ENCODE peak calls at places on chromosomes 7 and 10, in six cellular contexts. V is IMR-90, Z is mesenchymal stem cell, F is H9, W is trophoblast cell, J is H1. R is an unnamed sample. For H3K9me3, the result is how much of the 10 kb centered on the place peaks cover.

GRCh38 chr7:119959811-119960210 is 313.2 kb upstream of the KCND2 start:
- DNase-seq in V (peak), Z (peak), F (no peak), W (no peak), J (no peak), R (no peak)

GRCh38 chr7:130154501-130155317 is 50.5 kb downstream of the TMEM209 start:
- DNase-seq in V (no peak), Z (no peak), F (peak), W (no peak), J (peak), R (no peak)

GRCh38 chr10:128078136-128078969 is 47.9 kb downstream of the MKI67 start:
- DNase-seq in V (peak), Z (peak), F (peak), W (peak), J (peak), R (peak)

GRCh38 chr10:26453850-26454249 is 15.7 kb downstream of the APBB1IP start:
- DNase-seq in V (no peak), Z (no peak), F (no peak), W (peak), J (no peak), R (no peak)

GRCh38 chr10:125788156-125789034 is 12.8 kb upstream of the MMP21 start:
- DNase-seq in V (no peak), Z (no peak), F (no peak), W (no peak), J (no peak), R (no peak)

GRCh38 chr10:119221201-119221600 is 13.8 kb downstream of the GRK5 start:
- DNase-seq in V (peak), Z (peak), F (no peak), W (no peak), J (no peak), R (no peak)

GRCh38 chr7:50206521-50207250 is 97.8 kb upstream of the IKZF1 start:
- DNase-seq in V (no peak), Z (no peak), F (no peak), W (no peak), J (no peak), R (no peak)

GRCh38 chr7:135748770-135749169 is at the start of gene FAM180A:
- DNase-seq in V (peak), Z (no peak), F (no peak), W (no peak), J (no peak), R (no peak)

GRCh38 chr7:932651-932975 is 21.9 kb downstream of the ADAP1 start:
- DNase-seq in V (no peak), Z (no peak), F (no peak), W (no peak), J (no peak), R (no peak)

DNA sequence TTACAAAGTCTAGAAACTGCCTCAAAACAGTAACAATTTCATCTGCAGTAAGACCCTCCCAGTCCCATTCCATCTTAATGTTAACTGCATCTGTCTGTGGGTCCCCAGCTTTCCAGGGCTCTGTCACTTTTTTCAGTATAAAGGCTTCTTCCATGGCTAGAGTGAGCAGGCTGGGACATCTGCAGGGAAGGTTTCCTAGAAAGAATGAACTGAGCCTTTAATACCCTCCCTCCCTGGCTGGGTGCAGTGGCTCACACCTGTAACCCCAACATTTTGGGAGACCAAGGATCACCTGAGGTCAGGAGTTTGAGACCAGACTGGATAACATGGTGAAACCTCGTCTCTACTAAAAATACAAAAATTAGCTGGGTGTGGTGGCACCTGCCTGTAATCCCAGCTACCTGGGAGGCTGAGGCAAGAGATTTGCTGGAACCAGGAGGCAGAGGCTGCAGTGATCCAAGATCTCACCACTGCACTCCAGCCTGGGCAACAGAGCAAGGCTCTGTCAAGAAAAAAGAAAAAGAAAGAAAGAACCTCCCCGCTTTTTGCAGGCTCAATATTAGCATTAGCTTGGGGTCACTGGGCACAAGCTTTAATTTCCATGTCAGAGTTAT is 3.4 kb downstream of the ERV3-1 start:
- DNase-seq in V (no peak), Z (no peak), F (no peak), W (no peak), J (no peak), R (no peak)
- H3K9me3 ChIP-seq in V (under half), Z (under half), F (under half), W (under half), J (under half), R (half or more)

GRCh38 chr7:74585844-74586243 is 71.7 kb upstream of the GTF2I start:
- DNase-seq in V (no peak), Z (no peak), F (no peak), W (no peak), J (no peak), R (no peak)

GRCh38 chr7:74581916-74582440 is 75.5 kb upstream of the GTF2I start:
- DNase-seq in V (no peak), Z (no peak), F (no peak), W (peak), J (no peak), R (no peak)

GRCh38 chr7:74582447-74583039 is 75.0 kb upstream of the GTF2I start:
- DNase-seq in V (no peak), Z (no peak), F (no peak), W (no peak), J (no peak), R (no peak)

GRCh38 chr7:74584160-74584954 is 73.2 kb upstream of the GTF2I start:
- DNase-seq in V (no peak), Z (no peak), F (no peak), W (peak), J (no peak), R (no peak)

GRCh38 chr7:74583630-74584029 is 73.9 kb upstream of the GTF2I start:
- DNase-seq in V (no peak), Z (no peak), F (no peak), W (no peak), J (no peak), R (no peak)
- H2AK5ac ChIP-seq in V (no peak), Z (no peak), F (no peak), W (no peak), J (no peak), R (no peak)

DNA sequence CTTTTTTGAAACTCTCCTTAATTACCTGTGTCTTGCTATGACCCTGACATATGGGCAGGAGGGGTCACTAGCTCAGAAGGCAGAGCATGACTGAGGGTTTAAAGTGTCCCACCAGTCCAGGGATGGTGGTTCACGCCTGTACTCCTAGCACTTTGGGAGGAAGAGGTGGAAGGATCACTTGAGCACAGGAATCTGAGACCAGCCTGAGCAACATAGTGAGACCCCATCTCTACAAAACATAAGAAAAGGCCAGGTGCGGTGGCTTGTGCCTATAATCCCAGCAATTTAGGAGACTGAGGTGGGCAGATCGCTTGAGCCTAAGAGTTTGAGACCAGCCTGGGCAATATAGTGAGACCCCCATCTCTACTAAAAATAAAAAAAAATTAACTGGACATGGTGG is 133.8 kb downstream of the TMEM178B start:
- DNase-seq in V (no peak), Z (no peak), F (no peak), W (no peak), J (no peak), R (no peak)
- H4K91ac ChIP-seq in V (no peak), Z (no peak), F (no peak), W (no peak), J (no peak), R (no peak)

GRCh38 chr7:157735826-157736225 is 399.0 kb downstream of the DNAJB6 start:
- DNase-seq in V (no peak), Z (no peak), F (no peak), W (no peak), J (no peak), R (no peak)
- H3K9me3 ChIP-seq in V (under half), Z (under half), F (under half), W (under half), J (under half), R (under half)

DNA sequence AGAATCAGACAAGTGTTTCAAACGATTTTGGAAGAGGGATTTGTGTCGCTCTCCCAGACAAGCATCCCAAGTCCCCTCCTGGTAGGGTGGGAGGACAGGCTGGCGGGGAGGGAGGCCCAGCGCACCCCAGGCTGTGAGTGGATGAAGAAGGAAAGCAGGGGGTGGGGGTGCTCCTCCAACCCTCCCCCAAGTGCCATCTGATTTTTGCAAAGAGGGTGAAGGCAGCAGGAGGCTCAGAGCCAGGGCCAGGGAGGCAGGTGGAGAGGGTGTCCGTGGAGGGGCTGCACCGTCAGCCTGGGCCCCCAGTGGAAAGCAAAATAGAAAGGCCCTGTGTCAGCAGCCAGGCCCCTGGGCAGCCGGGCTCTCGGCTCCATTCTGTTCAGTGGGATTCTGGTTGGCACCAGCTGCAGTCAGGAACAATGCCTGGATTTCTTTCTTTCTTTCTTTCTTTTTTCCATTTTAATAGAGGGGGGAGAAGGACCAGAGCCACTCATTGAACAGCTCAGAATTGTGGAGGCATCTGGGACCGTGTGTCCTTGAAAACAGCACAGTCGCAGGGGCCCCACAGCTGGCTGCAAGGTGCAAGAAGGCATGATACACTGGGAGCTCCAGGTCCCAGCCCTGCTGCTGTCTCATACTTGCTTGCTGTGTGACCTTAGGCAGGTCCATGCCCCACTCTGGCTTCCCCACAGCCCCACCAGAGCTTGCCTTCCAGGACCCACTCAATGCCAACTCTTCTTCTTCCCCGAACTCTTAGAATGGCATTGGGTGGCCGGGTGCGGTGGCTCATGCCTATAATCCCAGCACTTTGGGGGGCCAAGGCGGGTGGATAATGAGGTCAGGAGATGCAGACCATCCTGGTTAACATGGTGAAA is 7.1 kb upstream of the ZMIZ1 start:
- DNase-seq in V (no peak), Z (no peak), F (no peak), W (no peak), J (no peak), R (no peak)
- H2AK5ac ChIP-seq in V (no peak), Z (no peak), F (no peak), W (no peak), J (no peak), R (peak)

GRCh38 chr10:29136401-29136800 is 152.5 kb upstream of the LYZL1 start:
- DNase-seq in V (peak), Z (no peak), F (no peak), W (no peak), J (no peak), R (no peak)
- H4K91ac ChIP-seq in V (peak), Z (no peak), F (no peak), W (peak), J (no peak), R (no peak)

DNA sequence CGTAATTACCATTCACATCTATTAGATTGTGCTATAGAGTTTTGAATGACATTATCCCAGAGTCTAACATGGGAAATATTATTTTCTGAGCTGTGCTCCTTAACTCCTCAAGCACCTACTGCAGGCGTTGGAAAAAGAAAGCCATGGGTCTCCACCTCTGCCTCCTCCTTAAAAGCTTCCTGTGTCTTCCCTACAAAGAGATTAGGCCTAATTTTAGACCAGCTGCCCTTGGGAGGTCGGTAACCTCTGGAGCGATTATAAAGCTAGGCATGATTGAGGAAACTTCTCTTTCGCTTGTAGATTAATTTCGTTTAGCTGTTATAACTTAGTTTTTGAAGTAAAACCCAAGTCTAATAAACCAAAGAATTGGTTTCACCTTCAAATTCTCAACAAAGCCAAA is 75.2 kb downstream of the PLXDC2 start:
- DNase-seq in V (no peak), Z (no peak), F (no peak), W (no peak), J (no peak), R (peak)
- H3K9me3 ChIP-seq in V (under half), Z (under half), F (under half), W (under half), J (under half), R (under half)

R was measured in neuronal stem cell.